ENCODE peak calls at places on chromosomes 16 and 17, in eight cellular contexts. A, H, K, T, O, F, N and G are unnamed samples.

GRCh38 chr16:8055761-8056160 is 534.5 kb downstream of the TMEM114 start:
- DNase-seq in A (no peak), H (no peak), K (no peak), T (no peak), O (no peak), F (no peak), N (no peak), G (no peak)

GRCh38 chr16:10325783-10326543 is 59.9 kb upstream of the ATF7IP2 start:
- DNase-seq in A (no peak), H (no peak), K (no peak), T (no peak), O (no peak), F (no peak), N (no peak), G (no peak)

GRCh38 chr17:64039106-64039400 is 18.6 kb upstream of the ICAM2 start:
- DNase-seq in A (no peak), H (no peak), K (no peak), T (no peak), O (no peak), F (no peak), N (no peak), G (no peak)

GRCh38 chr16:85234310-85235235 is 122.3 kb upstream of the CIBAR2 start:
- DNase-seq in A (peak), H (peak), K (peak), T (peak), O (peak), F (peak), N (peak), G (no peak)

GRCh38 chr17:28524476-28525415 is 18.6 kb downstream of the FOXN1 start:
- DNase-seq in A (no peak), H (peak), K (peak), T (peak), O (peak), F (peak), N (no peak), G (peak)

GRCh38 chr16:85583491-85584181 is 29.5 kb upstream of the GSE1 start:
- DNase-seq in A (no peak), H (no peak), K (peak), T (peak), O (peak), F (no peak), N (peak), G (no peak)

GRCh38 chr17:81903415-81903831 is 1.4 kb downstream of the NPB start:
- DNase-seq in A (no peak), H (no peak), K (no peak), T (no peak), O (no peak), F (peak), N (no peak), G (no peak)

GRCh38 chr17:13484020-13484419 is 117.7 kb downstream of the HS3ST3A1 start:
- DNase-seq in A (no peak), H (no peak), K (peak), T (no peak), O (no peak), F (no peak), N (no peak), G (no peak)

GRCh38 chr17:53629188-53629587 is 193.5 kb upstream of the KIF2B start:
- DNase-seq in A (no peak), H (no peak), K (peak), T (peak), O (peak), F (no peak), N (no peak), G (no peak)

GRCh38 chr17:76554131-76554530 is 14.3 kb downstream of the PRCD start:
- DNase-seq in A (no peak), H (peak), K (no peak), T (no peak), O (no peak), F (peak), N (no peak), G (no peak)

GRCh38 chr17:62014526-62014925 is 50.6 kb downstream of the MED13 start:
- DNase-seq in A (no peak), H (no peak), K (peak), T (no peak), O (peak), F (no peak), N (no peak), G (no peak)

GRCh38 chr16:68126395-68126794 is 41.2 kb downstream of the NFATC3 start:
- DNase-seq in A (no peak), H (no peak), K (no peak), T (no peak), O (no peak), F (no peak), N (no peak), G (no peak)

GRCh38 chr16:72797606-72798005 is 250.3 kb downstream of the ZFHX3 start:
- DNase-seq in A (no peak), H (peak), K (no peak), T (no peak), O (no peak), F (no peak), N (no peak), G (no peak)

GRCh38 chr17:29242790-29243189 is 3.9 kb upstream of the CRYBA1 start:
- DNase-seq in A (no peak), H (no peak), K (no peak), T (no peak), O (no peak), F (no peak), N (no peak), G (no peak)

GRCh38 chr16:84514874-84515835 is 10.7 kb upstream of the MEAK7 start:
- DNase-seq in A (no peak), H (no peak), K (no peak), T (no peak), O (no peak), F (no peak), N (no peak), G (no peak)

GRCh38 chr17:42548070-42548837 is 4.5 kb upstream of the HSD17B1 start:
- DNase-seq in A (no peak), H (peak), K (no peak), T (no peak), O (peak), F (peak), N (peak), G (peak)

GRCh38 chr17:58576679-58577367 is 62.4 kb upstream of the MTMR4 start:
- DNase-seq in A (no peak), H (no peak), K (no peak), T (no peak), O (peak), F (no peak), N (no peak), G (peak)

GRCh38 chr17:48961516-48962233 is 6.7 kb downstream of the GIP start:
- DNase-seq in A (no peak), H (no peak), K (peak), T (peak), O (peak), F (no peak), N (no peak), G (peak)

GRCh38 chr16:69892378-69892777 is 58.8 kb upstream of the CLEC18A start:
- DNase-seq in A (no peak), H (no peak), K (no peak), T (no peak), O (no peak), F (no peak), N (no peak), G (no peak)

GRCh38 chr16:68086860-68087268 is 1.7 kb downstream of the NFATC3 start:
- DNase-seq in A (no peak), H (no peak), K (no peak), T (peak), O (no peak), F (no peak), N (no peak), G (peak)

GRCh38 chr17:16407911-16408588 is 7.3 kb upstream of the TRPV2 start:
- DNase-seq in A (peak), H (peak), K (peak), T (peak), O (peak), F (peak), N (peak), G (peak)

GRCh38 chr17:77719806-77720205 is 238.7 kb upstream of the TNRC6C start:
- DNase-seq in A (peak), H (no peak), K (no peak), T (no peak), O (no peak), F (no peak), N (no peak), G (no peak)

GRCh38 chr17:235831-236640 is 54.6 kb upstream of the DOC2B start:
- DNase-seq in A (no peak), H (no peak), K (no peak), T (no peak), O (no peak), F (peak), N (no peak), G (no peak)

GRCh38 chr16:4260360-4260759 is 12.5 kb downstream of the TFAP4 start:
- DNase-seq in A (no peak), H (no peak), K (no peak), T (no peak), O (no peak), F (peak), N (no peak), G (peak)

GRCh38 chr16:77414752-77415231 is 20.0 kb downstream of the ADAMTS18 start:
- DNase-seq in A (no peak), H (no peak), K (no peak), T (peak), O (no peak), F (no peak), N (no peak), G (peak)

GRCh38 chr17:5373112-5373511 is 46.4 kb downstream of the NUP88 start:
- DNase-seq in A (no peak), H (no peak), K (no peak), T (no peak), O (no peak), F (no peak), N (no peak), G (no peak)

GRCh38 chr16:13996778-13997288 is 74.3 kb upstream of the MRTFB start:
- DNase-seq in A (peak), H (no peak), K (no peak), T (no peak), O (no peak), F (no peak), N (no peak), G (no peak)

GRCh38 chr17:41352597-41353366 is 2.2 kb upstream of the KRT33A start:
- DNase-seq in A (no peak), H (no peak), K (peak), T (no peak), O (no peak), F (no peak), N (no peak), G (peak)

GRCh38 chr17:6426356-6427101 is 8.4 kb downstream of the AIPL1 start:
- DNase-seq in A (no peak), H (no peak), K (no peak), T (no peak), O (no peak), F (no peak), N (no peak), G (no peak)

GRCh38 chr16:62298567-62298966 is 262.3 kb upstream of the CDH8 start:
- DNase-seq in A (no peak), H (no peak), K (no peak), T (no peak), O (no peak), F (no peak), N (peak), G (no peak)

GRCh38 chr17:67671492-67671891 is 46.2 kb upstream of the NOL11 start:
- DNase-seq in A (no peak), H (no peak), K (peak), T (no peak), O (no peak), F (no peak), N (peak), G (no peak)

GRCh38 chr17:13746379-13746778 is 144.7 kb upstream of the HS3ST3A1 start:
- DNase-seq in A (no peak), H (no peak), K (no peak), T (no peak), O (no peak), F (no peak), N (peak), G (no peak)

GRCh38 chr16:282491-282890 is 473 bp upstream of the PDIA2 start:
- DNase-seq in A (no peak), H (no peak), K (no peak), T (no peak), O (no peak), F (no peak), N (no peak), G (no peak)

GRCh38 chr16:86578499-86579267 is at the start of gene FOXL1:
- DNase-seq in A (no peak), H (no peak), K (peak), T (no peak), O (peak), F (peak), N (no peak), G (no peak)

GRCh38 chr17:72985882-72986720 is 106.4 kb downstream of the SLC39A11 start:
- DNase-seq in A (peak), H (peak), K (peak), T (peak), O (peak), F (no peak), N (peak), G (peak)

GRCh38 chr17:4693416-4693815 is 10.5 kb downstream of the PELP1 start:
- DNase-seq in A (no peak), H (no peak), K (no peak), T (no peak), O (no peak), F (no peak), N (no peak), G (peak)

GRCh38 chr16:56319391-56319790 is 106.0 kb downstream of the AMFR start:
- DNase-seq in A (no peak), H (no peak), K (no peak), T (no peak), O (no peak), F (no peak), N (no peak), G (no peak)

GRCh38 chr16:81394966-81395655 is 49.5 kb upstream of the CMIP start:
- DNase-seq in A (no peak), H (no peak), K (no peak), T (no peak), O (peak), F (no peak), N (no peak), G (no peak)

GRCh38 chr17:19333132-19333440 is 29.4 kb downstream of the B9D1 start:
- DNase-seq in A (no peak), H (no peak), K (no peak), T (no peak), O (no peak), F (no peak), N (no peak), G (no peak)

GRCh38 chr17:82320956-82321927 is 3.8 kb upstream of the CD7 start:
- DNase-seq in A (no peak), H (no peak), K (no peak), T (no peak), O (peak), F (peak), N (peak), G (peak)

GRCh38 chr16:9258423-9259051 is 167.1 kb downstream of the HAPSTR1 start:
- DNase-seq in A (no peak), H (peak), K (peak), T (peak), O (peak), F (no peak), N (peak), G (peak)
- TF ChIP-seq CTCF in A (peak), H (peak), K (peak), T (peak), O (peak), F (peak), N (peak), G (peak)

DNA sequence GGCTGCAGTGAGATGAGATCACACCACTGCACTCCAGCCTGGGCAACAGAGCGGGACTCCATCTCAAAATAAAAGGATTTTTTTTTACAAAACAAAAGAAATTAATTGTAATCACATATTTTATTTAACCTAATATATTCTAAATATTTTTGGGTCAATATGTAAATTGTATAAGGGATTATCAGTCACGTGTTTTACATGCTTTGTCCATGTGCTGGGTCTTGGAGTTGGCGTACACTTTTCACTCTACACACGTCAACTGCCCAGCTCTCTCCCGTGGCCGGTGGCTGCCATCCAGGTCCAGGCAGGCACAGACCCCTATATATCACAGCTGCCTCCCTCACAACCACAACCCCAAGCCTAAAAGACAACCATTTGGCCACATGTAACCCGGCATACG is 68.1 kb downstream of the RBFOX3 start:
- DNase-seq in A (no peak), H (no peak), K (no peak), T (no peak), O (no peak), F (peak), N (no peak), G (no peak)
- TF ChIP-seq CTCF in A (no peak), H (no peak), K (no peak), T (no peak), O (no peak), F (no peak), N (no peak), G (no peak)

DNA sequence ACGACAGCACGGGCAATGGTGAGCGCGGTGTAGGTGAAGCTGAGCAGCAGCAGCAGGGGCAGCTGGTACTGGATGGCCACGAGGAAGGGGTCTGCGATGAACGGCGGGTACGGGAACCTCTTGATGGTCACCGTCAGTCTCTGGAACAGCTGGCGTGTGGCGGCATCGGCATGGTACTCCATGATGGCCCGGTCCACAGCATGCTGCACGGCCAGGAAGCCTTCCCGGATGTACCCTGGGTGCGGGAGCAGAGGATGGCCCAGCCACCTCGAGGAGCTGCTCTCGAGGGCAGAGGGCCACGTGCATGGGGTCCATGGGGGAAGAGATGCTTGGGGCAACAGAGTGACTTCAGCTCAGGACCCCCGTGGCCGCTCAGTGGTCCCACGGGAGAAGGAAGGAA is 20.9 kb downstream of the ABCA3 start:
- DNase-seq in A (no peak), H (no peak), K (no peak), T (no peak), O (no peak), F (peak), N (no peak), G (no peak)
- TF ChIP-seq CTCF in A (no peak), H (no peak), K (no peak), T (no peak), O (no peak), F (no peak), N (no peak), G (no peak)

GRCh38 chr16:50699345-50700159 is 6.1 kb downstream of the NOD2 start:
- DNase-seq in A (no peak), H (no peak), K (peak), T (no peak), O (peak), F (peak), N (no peak), G (peak)

GRCh38 chr16:50704245-50704644 is 10.8 kb downstream of the NOD2 start:
- DNase-seq in A (no peak), H (no peak), K (no peak), T (no peak), O (no peak), F (no peak), N (no peak), G (no peak)

GRCh38 chr16:50705436-50706110 is 12.2 kb downstream of the NOD2 start:
- DNase-seq in A (no peak), H (no peak), K (no peak), T (no peak), O (no peak), F (no peak), N (no peak), G (no peak)

GRCh38 chr16:50706250-50706649 is 12.8 kb downstream of the NOD2 start:
- DNase-seq in A (no peak), H (no peak), K (no peak), T (no peak), O (no peak), F (no peak), N (no peak), G (no peak)

DNA sequence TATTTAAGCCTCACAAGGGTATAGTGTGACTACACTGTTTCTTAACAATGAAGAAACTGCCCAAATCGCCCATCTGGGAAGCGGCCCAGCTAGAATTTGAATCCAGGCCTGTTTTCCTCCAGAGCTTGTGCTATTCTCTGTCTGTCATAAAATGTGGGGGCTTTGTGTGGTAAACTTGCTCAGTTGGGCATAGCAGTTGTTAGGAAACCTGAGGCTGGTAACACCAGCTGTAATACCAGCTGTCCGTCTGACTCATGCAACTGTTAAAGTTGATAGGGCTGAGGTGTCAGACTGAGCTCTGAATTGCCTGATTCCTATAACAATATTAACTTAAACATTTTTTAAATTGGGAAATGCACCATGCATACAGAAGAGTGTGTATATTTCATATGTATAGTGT is 9.3 kb downstream of the NOD2 start:
- DNase-seq in A (no peak), H (no peak), K (no peak), T (no peak), O (no peak), F (no peak), N (no peak), G (peak)
- TF ChIP-seq CTCF in A (no peak), H (no peak), K (no peak), T (no peak), O (no peak), F (no peak), N (no peak), G (no peak)

GRCh38 chr17:75405365-75406221 is at the start of gene GRB2:
- DNase-seq in A (peak), H (peak), K (peak), T (peak), O (peak), F (peak), N (peak), G (peak)
- TF ChIP-seq CTCF in A (no peak), H (no peak), K (no peak), T (no peak), O (no peak), F (peak), N (no peak), G (no peak)

DNA sequence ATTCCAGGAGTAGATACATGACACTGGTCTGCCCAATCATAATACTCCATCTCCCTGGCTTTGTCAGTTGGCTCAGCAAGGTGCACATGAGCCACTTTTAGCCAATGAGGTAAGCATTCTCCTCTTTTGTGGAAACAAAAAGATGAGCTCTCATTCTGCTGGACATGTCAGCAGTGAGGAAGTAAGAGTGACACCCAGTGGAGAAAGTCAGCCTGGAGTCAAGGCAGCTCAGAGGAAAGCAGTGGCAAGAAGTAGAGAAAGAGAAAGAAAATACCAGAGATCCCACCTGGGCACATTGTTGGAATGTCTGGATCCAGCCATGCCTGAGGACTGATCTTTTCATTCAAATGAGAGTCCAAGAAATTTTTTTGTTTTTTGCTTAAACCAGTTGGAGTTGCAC is 496.9 kb upstream of the C16orf82 start:
- DNase-seq in A (no peak), H (no peak), K (no peak), T (no peak), O (no peak), F (no peak), N (no peak), G (no peak)
- TF ChIP-seq CTCF in A (peak), H (no peak), K (no peak), T (no peak), O (no peak), F (peak), N (no peak), G (no peak)